ENCODE peak calls at places on chromosomes 6 and 20, in six cellular contexts. V, S, X, F, P and Z are unnamed samples.

GRCh38 chr6:16729744-16730143 is 31.5 kb downstream of the ATXN1 start:
- DNase-seq in P (no peak), X (no peak), F (no peak), V (no peak), S (no peak), Z (no peak)

GRCh38 chr6:158773581-158774449 is 45.4 kb downstream of the EZR start:
- DNase-seq in P (no peak), F (no peak), S (no peak), V (no peak), X (no peak), Z (no peak)

GRCh38 chr6:30685157-30685976 is 1.1 kb downstream of the PPP1R18 start:
- DNase-seq in X (no peak), V (no peak), S (peak; percentile 63), P (no peak), F (peak; percentile 54), Z (no peak)

GRCh38 chr6:158938811-158939254 is 61.2 kb downstream of the RSPH3 start:
- DNase-seq in X (no peak), P (no peak), S (no peak), F (peak; percentile 69), V (no peak), Z (no peak)

GRCh38 chr6:26431258-26432162 is 8.8 kb upstream of the BTN3A3 start:
- DNase-seq in F (no peak), P (no peak), V (no peak), X (no peak), S (no peak), Z (no peak)

GRCh38 chr6:124868476-124868875 is 93.8 kb upstream of the RNF217 start:
- DNase-seq in X (no peak), S (no peak), F (peak; percentile 47), P (no peak), V (no peak), Z (no peak)

GRCh38 chr20:51631011-51631950 is 88.8 kb upstream of the NFATC2 start:
- DNase-seq in S (peak; percentile 100), X (peak; percentile 99), P (peak; percentile 91), F (peak; percentile 97), V (no peak), Z (peak; percentile 99)

GRCh38 chr6:111030008-111031006 is 48.5 kb downstream of the RPF2 start:
- DNase-seq in V (no peak), S (no peak), P (no peak), F (no peak), X (no peak), Z (no peak)

GRCh38 chr6:44268095-44268628 is 2.1 kb upstream of the TMEM151B start:
- DNase-seq in X (peak; percentile 61), P (no peak), V (no peak), F (no peak), S (peak; percentile 78), Z (no peak)